ENCODE peak calls at places on chromosomes 4 and X, in four cellular contexts. V is H9, R is Panc1, Y is IMR-90. M is an unnamed sample.

GRCh38 chrX:103367502-103367901 is 8.8 kb upstream of the BEX3 start:
- DNase-seq in V (no peak), R (no peak), Y (peak; percentile 52), M (no peak)

GRCh38 chr4:39548425-39549067 is 21.3 kb upstream of the UGDH start:
- DNase-seq in V (no peak), R (no peak), Y (peak; percentile 45), M (no peak)

GRCh38 chr4:71486550-71487323 is 147.9 kb downstream of the SLC4A4 start:
- DNase-seq in V (no peak), R (no peak), Y (no peak), M (no peak)

GRCh38 chrX:129158505-129158904 is 364.8 kb downstream of the SMARCA1 start:
- DNase-seq in V (no peak), R (no peak), Y (no peak), M (no peak)

GRCh38 chrX:113305496-113305895 is 464.9 kb upstream of the AMOT start:
- DNase-seq in V (no peak), R (no peak), Y (peak; percentile 4), M (no peak)

GRCh38 chr4:5238106-5238505 is 186.8 kb downstream of the STK32B start:
- DNase-seq in V (no peak), R (no peak), Y (peak; percentile 66), M (no peak)

GRCh38 chrX:136766785-136767103 is 14.0 kb downstream of the ARHGEF6 start:
- DNase-seq in V (no peak), R (no peak), Y (no peak), M (no peak)

GRCh38 chrX:109760241-109760921 is 27.3 kb upstream of the ACSL4 start:
- DNase-seq in V (no peak), R (no peak), Y (no peak), M (peak; percentile 12)

GRCh38 chrX:133988010-133988409 is 2.6 kb upstream of the GPC3 start:
- DNase-seq in V (no peak), R (no peak), Y (no peak), M (no peak)

GRCh38 chrX:101347859-101348451 is 587 bp downstream of the TIMM8A start:
- DNase-seq in V (no peak), R (no peak), Y (peak; percentile 5), M (no peak)

GRCh38 chrX:120697053-120697452 is 67.2 kb upstream of the C1GALT1C1 start:
- DNase-seq in V (no peak), R (no peak), Y (no peak), M (no peak)

GRCh38 chr4:142354041-142354440 is 492.1 kb downstream of the INPP4B start:
- DNase-seq in V (no peak), R (no peak), Y (peak; percentile 17), M (no peak)

GRCh38 chrX:8042304-8042703 is 115.1 kb upstream of the PNPLA4 start:
- DNase-seq in V (no peak), R (no peak), Y (no peak), M (no peak)

GRCh38 chr4:171851295-171851694 is 38.1 kb downstream of the GALNTL6 start:
- DNase-seq in V (no peak), R (no peak), Y (no peak), M (no peak)

GRCh38 chr4:10184051-10184450 is 67.5 kb upstream of the WDR1 start:
- DNase-seq in V (no peak), R (no peak), Y (peak; percentile 29), M (no peak)

GRCh38 chr4:6049278-6049677 is 31.0 kb upstream of the C4orf50 start:
- DNase-seq in V (no peak), R (no peak), Y (no peak), M (no peak)

GRCh38 chrX:28756647-28757046 is 169.4 kb downstream of the IL1RAPL1 start:
- DNase-seq in V (no peak), R (no peak), Y (peak; percentile 38), M (no peak)

GRCh38 chrX:98654565-98654964 is 1755.5 kb downstream of the PCDH19 start:
- DNase-seq in V (no peak), R (no peak), Y (no peak), M (no peak)

GRCh38 chr4:1594871-1595788 is 89.0 kb downstream of the FAM53A start:
- DNase-seq in V (no peak), R (no peak), Y (no peak), M (no peak)

GRCh38 chr4:120132935-120133334 is 66.3 kb upstream of the MAD2L1 start:
- DNase-seq in V (no peak), R (no peak), Y (peak; percentile 37), M (no peak)

GRCh38 chr4:8897768-8898167 is 26.1 kb upstream of the HMX1 start:
- DNase-seq in V (no peak), R (no peak), Y (no peak), M (no peak)

GRCh38 chr4:161949941-161950725 is 213.7 kb downstream of the FSTL5 start:
- DNase-seq in V (no peak), R (no peak), Y (peak; percentile 49), M (no peak)

GRCh38 chrX:106999002-106999975 is 723 bp downstream of the MORC4 start:
- DNase-seq in V (peak; percentile 38), R (peak; percentile 36), Y (peak; percentile 49), M (peak; percentile 47)

GRCh38 chr4:121221608-121222007 is 57.5 kb upstream of the TNIP3 start:
- DNase-seq in V (no peak), R (no peak), Y (no peak), M (no peak)

GRCh38 chr4:143406523-143406922 is 69.8 kb downstream of the GAB1 start:
- DNase-seq in V (no peak), R (no peak), Y (no peak), M (no peak)

GRCh38 chrX:77003956-77004355 is 443.2 kb upstream of the FGF16 start:
- DNase-seq in V (no peak), R (no peak), Y (no peak), M (no peak)

GRCh38 chr4:22203436-22204011 is 255.0 kb upstream of the KCNIP4 start:
- DNase-seq in V (no peak), R (no peak), Y (no peak), M (no peak)

GRCh38 chr4:6516762-6517161 is 44.3 kb upstream of the PPP2R2C start:
- DNase-seq in V (no peak), R (no peak), Y (no peak), M (no peak)

GRCh38 chrX:109840585-109840984 is 107.5 kb upstream of the ACSL4 start:
- DNase-seq in V (no peak), R (no peak), Y (peak; percentile 95), M (peak; percentile 63)

GRCh38 chr4:87697945-87698344 is 47.9 kb downstream of the DMP1 start:
- DNase-seq in V (no peak), R (no peak), Y (no peak), M (no peak)

GRCh38 chrX:40262641-40263560 is 165.1 kb upstream of the BCOR start:
- DNase-seq in V (no peak), R (no peak), Y (peak; percentile 41), M (peak; percentile 73)
- H3K27ac ChIP-seq in V (no peak overlapping the region), R (no peak overlapping the region), Y (peak overlapping the region; percentile 27), M (no peak overlapping the region)

DNA sequence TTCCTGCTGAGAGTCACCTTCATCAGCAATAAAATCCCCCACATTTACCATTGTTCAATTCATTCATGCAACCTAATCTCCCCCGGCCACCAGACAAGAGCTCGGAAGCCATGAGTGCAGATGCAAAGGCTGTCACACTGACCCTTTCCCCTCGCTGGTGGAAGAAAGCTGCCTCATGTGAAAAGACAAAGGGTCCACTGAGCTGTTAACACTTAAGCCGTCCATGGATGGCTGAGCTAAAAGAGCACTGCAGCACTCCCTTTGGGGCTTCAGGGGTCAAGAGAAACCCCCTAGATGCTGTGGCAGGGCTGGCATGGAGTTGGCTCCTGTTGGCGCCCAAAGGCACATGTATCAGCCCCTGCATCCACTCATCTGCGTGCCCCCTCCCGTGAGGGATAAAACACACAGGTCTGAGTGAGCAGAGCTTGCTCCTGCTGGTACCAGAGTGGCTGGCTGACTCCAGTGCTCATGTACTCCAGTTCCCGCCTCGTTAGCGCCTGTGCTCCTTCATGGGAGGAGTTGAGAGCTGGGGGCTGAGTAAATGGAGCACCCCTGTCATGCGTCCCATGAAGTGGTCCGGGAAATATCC is 216.5 kb downstream of the PDHA2 start:
- DNase-seq in V (no peak), R (no peak), Y (no peak), M (no peak)
- H3K27ac ChIP-seq in V (no peak overlapping the region), R (no peak overlapping the region), Y (no peak overlapping the region), M (no peak overlapping the region)

GRCh38 chr4:152699313-152699712 is 19.5 kb upstream of the TMEM154 start:
- DNase-seq in V (no peak), R (no peak), Y (no peak), M (no peak)

GRCh38 chr4:152700151-152700550 is 20.4 kb upstream of the TMEM154 start:
- DNase-seq in V (peak; percentile 53), R (no peak), Y (no peak), M (no peak)

GRCh38 chr4:152698012-152698499 is 18.3 kb upstream of the TMEM154 start:
- DNase-seq in V (no peak), R (no peak), Y (no peak), M (no peak)

GRCh38 chr4:152696764-152697250 is 17.0 kb upstream of the TMEM154 start:
- DNase-seq in V (no peak), R (no peak), Y (peak; percentile 65), M (peak; percentile 35)

DNA sequence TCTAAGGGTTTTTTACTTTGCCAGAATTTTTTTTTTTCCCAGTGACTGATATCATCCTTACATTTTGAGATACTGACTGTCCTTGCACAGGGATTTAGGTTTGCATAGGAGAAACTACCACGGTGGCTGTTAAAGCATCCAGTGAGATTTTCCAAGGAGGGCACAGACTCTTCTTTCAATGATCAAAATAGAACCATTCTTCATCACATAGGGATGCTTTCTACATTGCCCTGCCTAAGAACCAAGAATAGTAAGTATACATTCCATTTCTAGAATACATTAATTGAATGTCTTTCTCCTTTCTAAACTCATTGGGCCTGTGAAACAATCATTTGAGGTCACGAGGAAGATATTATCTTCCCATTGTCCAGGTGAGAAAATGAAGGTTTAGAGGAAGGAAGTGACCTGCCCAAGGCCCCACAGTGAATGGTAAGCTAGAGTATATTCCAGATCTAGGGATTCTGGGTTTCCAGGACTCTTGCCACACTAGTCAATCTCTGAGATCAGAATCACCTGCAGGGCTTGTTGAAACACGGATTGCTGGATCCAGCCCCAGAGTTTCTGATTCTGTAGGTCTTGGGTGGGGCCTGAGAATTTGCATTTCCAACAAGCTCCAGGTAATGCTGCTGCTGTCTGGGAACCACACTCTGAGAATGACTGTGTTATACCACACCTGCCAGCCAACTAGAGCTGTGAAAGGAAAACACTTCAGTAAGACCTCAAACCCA is 17.7 kb upstream of the TMEM154 start:
- DNase-seq in V (no peak), R (no peak), Y (no peak), M (no peak)
- H3K27ac ChIP-seq in V (no peak overlapping the region), R (no peak overlapping the region), Y (no peak overlapping the region), M (peak overlapping the region; percentile 60)

GRCh38 chr4:187021436-187022205 is 298.0 kb upstream of the FAT1 start:
- DNase-seq in V (no peak), R (no peak), Y (no peak), M (no peak)

GRCh38 chr4:187027231-187027760 is 303.6 kb upstream of the FAT1 start:
- DNase-seq in V (no peak), R (no peak), Y (peak; percentile 47), M (no peak)
- H3K27ac ChIP-seq in V (no peak overlapping the region), R (no peak overlapping the region), Y (no peak overlapping the region), M (no peak overlapping the region)

M was measured in PC-9.